ENCODE peak calls at places on chromosomes 2 and 18, in six cellular contexts. One of them, this sample, is unnamed.

GRCh38 chr2:241358470-241358869 is 2.4 kb downstream of the FARP2 start:
- DNase-seq in NCI-H226: no peak
- DNase-seq in WTC11: no peak
- DNase-seq in iris pigment epithelial cell: no peak
- DNase-seq in GM23338: no peak
- DNase-seq in HT-29: no peak
- DNase-seq in this sample: no peak

GRCh38 chr2:71700041-71700879 is 246.9 kb downstream of the DYSF start:
- DNase-seq in GM23338: no peak
- DNase-seq in HT-29: no peak
- DNase-seq in iris pigment epithelial cell: no peak
- DNase-seq in NCI-H226: no peak
- DNase-seq in WTC11: no peak
- DNase-seq in this sample: no peak

GRCh38 chr2:216590780-216591179 is 42.4 kb upstream of the IGFBP2 start:
- DNase-seq in GM23338: peak; percentile 47
- DNase-seq in WTC11: peak; percentile 26
- DNase-seq in NCI-H226: no peak
- DNase-seq in HT-29: no peak
- DNase-seq in iris pigment epithelial cell: peak; percentile 57
- DNase-seq in this sample: no peak

GRCh38 chr2:227871375-227871788 is at the start of gene DAW1:
- DNase-seq in iris pigment epithelial cell: peak; percentile 70
- DNase-seq in HT-29: peak; percentile 51
- DNase-seq in WTC11: peak; percentile 85
- DNase-seq in GM23338: peak; percentile 95
- DNase-seq in NCI-H226: peak; percentile 92
- DNase-seq in this sample: no peak

GRCh38 chr18:77249583-77250500 is at the start of gene GALR1:
- DNase-seq in iris pigment epithelial cell: no peak
- DNase-seq in GM23338: peak; percentile 72
- DNase-seq in HT-29: no peak
- DNase-seq in WTC11: peak; percentile 69
- DNase-seq in NCI-H226: no peak
- DNase-seq in this sample: no peak

GRCh38 chr18:62576858-62577512 is 54.2 kb downstream of the ZCCHC2 start:
- DNase-seq in iris pigment epithelial cell: no peak
- DNase-seq in GM23338: no peak
- DNase-seq in HT-29: no peak
- DNase-seq in WTC11: no peak
- DNase-seq in NCI-H226: no peak
- DNase-seq in this sample: no peak

GRCh38 chr2:226020179-226020578 is 620.7 kb downstream of the NYAP2 start:
- DNase-seq in WTC11: no peak
- DNase-seq in GM23338: no peak
- DNase-seq in HT-29: no peak
- DNase-seq in NCI-H226: no peak
- DNase-seq in iris pigment epithelial cell: peak; percentile 7
- DNase-seq in this sample: no peak

GRCh38 chr2:14628906-14629305 is 3.6 kb upstream of the LRATD1 start:
- DNase-seq in GM23338: no peak
- DNase-seq in WTC11: no peak
- DNase-seq in iris pigment epithelial cell: no peak
- DNase-seq in NCI-H226: no peak
- DNase-seq in HT-29: no peak
- DNase-seq in this sample: no peak

GRCh38 chr2:35591886-35592285 is 763.7 kb upstream of the CRIM1 start:
- DNase-seq in iris pigment epithelial cell: no peak
- DNase-seq in HT-29: no peak
- DNase-seq in WTC11: no peak
- DNase-seq in NCI-H226: no peak
- DNase-seq in GM23338: no peak
- DNase-seq in this sample: no peak

GRCh38 chr2:104444392-104444791 is 409.5 kb upstream of the POU3F3 start:
- DNase-seq in WTC11: no peak
- DNase-seq in iris pigment epithelial cell: no peak
- DNase-seq in NCI-H226: no peak
- DNase-seq in HT-29: peak; percentile 16
- DNase-seq in GM23338: no peak
- DNase-seq in this sample: no peak

GRCh38 chr18:25621144-25621543 is 269.2 kb upstream of the ZNF521 start:
- DNase-seq in GM23338: no peak
- DNase-seq in HT-29: no peak
- DNase-seq in iris pigment epithelial cell: peak; percentile 3
- DNase-seq in WTC11: no peak
- DNase-seq in NCI-H226: no peak
- DNase-seq in this sample: no peak

GRCh38 chr2:43226558-43226954 is at the start of gene ZFP36L2:
- DNase-seq in NCI-H226: peak; percentile 94
- DNase-seq in WTC11: peak; percentile 85
- DNase-seq in GM23338: peak; percentile 91
- DNase-seq in HT-29: peak; percentile 95
- DNase-seq in iris pigment epithelial cell: peak; percentile 96
- DNase-seq in this sample: peak; percentile 84

GRCh38 chr18:56460590-56460989 is 177.8 kb downstream of the TXNL1 start:
- DNase-seq in HT-29: no peak
- DNase-seq in NCI-H226: no peak
- DNase-seq in WTC11: no peak
- DNase-seq in GM23338: no peak
- DNase-seq in iris pigment epithelial cell: no peak
- DNase-seq in this sample: peak; percentile 62

GRCh38 chr2:216375288-216375687 is 3.0 kb upstream of the MARCHF4 start:
- DNase-seq in GM23338: no peak
- DNase-seq in iris pigment epithelial cell: no peak
- DNase-seq in HT-29: no peak
- DNase-seq in WTC11: no peak
- DNase-seq in NCI-H226: peak; percentile 29
- DNase-seq in this sample: no peak

GRCh38 chr2:24969784-24970183 is 2.0 kb downstream of the DNAJC27 start:
- DNase-seq in NCI-H226: no peak
- DNase-seq in GM23338: no peak
- DNase-seq in iris pigment epithelial cell: peak; percentile 45
- DNase-seq in HT-29: no peak
- DNase-seq in WTC11: no peak
- DNase-seq in this sample: no peak